ENCODE peak calls at places on chromosomes 13 and 19, in nine cellular contexts. S is testis; F is GM12865; Q is neural crest cell; G is mucosa of descending colon; W is dorsolateral prefrontal cortex; Y is DND-41; B is kidney epithelial cell; J is CD8-positive, alpha-beta T cell. X is an unnamed sample.

GRCh38 chr13:98944336-98944735 is 33.5 kb downstream of the DOCK9 start:
- DNase-seq in F (no peak), G (no peak), Y (no peak), S (no peak), W (no peak), Q (no peak), B (no peak), J (no peak), X (no peak)

GRCh38 chr19:33350538-33351309 is 22.8 kb upstream of the CEBPG start:
- DNase-seq in B (no peak), F (no peak), W (peak), G (no peak), S (no peak), J (no peak), Q (no peak), Y (no peak), X (no peak)

GRCh38 chr13:75372517-75372916 is 109.5 kb downstream of the TBC1D4 start:
- DNase-seq in B (no peak), Q (peak), S (no peak), W (no peak), J (no peak), Y (peak), F (peak), G (no peak), X (no peak)

GRCh38 chr19:18865973-18866799 is 29.8 kb downstream of the CERS1 start:
- DNase-seq in B (no peak), Y (peak), S (peak), Q (peak), J (peak), G (no peak), F (peak), W (peak), X (peak)

GRCh38 chr19:42284641-42285341 is 15.7 kb downstream of the CIC start:
- DNase-seq in J (no peak), G (no peak), W (no peak), Q (no peak), B (no peak), F (peak), S (no peak), Y (peak), X (peak)

GRCh38 chr19:34363094-34363493 is 1.9 kb upstream of the GPI start:
- DNase-seq in F (no peak), G (no peak), W (no peak), Y (no peak), Q (no peak), S (no peak), J (no peak), B (no peak), X (no peak)

GRCh38 chr19:32373614-32374295 is 28.3 kb downstream of the ZNF507 start:
- DNase-seq in B (peak), W (no peak), Y (no peak), J (no peak), S (no peak), F (no peak), G (no peak), Q (no peak), X (no peak)

GRCh38 chr19:408441-409005 is 424 bp downstream of the C2CD4C start:
- DNase-seq in Q (no peak), W (no peak), J (no peak), B (no peak), S (no peak), Y (peak), F (no peak), G (peak), X (no peak)

GRCh38 chr19:41802770-41803169 is 6.4 kb downstream of the CEACAM3 start:
- DNase-seq in Q (no peak), S (no peak), J (no peak), G (no peak), B (no peak), F (no peak), W (no peak), Y (no peak), X (no peak)

GRCh38 chr13:112684041-112684440 is 5.8 kb upstream of the ATP11A start:
- DNase-seq in B (no peak), W (no peak), Q (no peak), G (no peak), Y (no peak), F (no peak), S (no peak), J (no peak), X (no peak)

GRCh38 chr19:40398417-40399056 is 8.6 kb upstream of the HIPK4 start:
- DNase-seq in B (peak), S (peak), G (no peak), F (peak), J (peak), Q (no peak), Y (no peak), W (no peak), X (no peak)

GRCh38 chr13:35472308-35473008 is 4.0 kb downstream of the MAB21L1 start:
- DNase-seq in B (no peak), W (no peak), S (no peak), Y (peak), G (no peak), J (no peak), Q (no peak), F (no peak), X (no peak)

GRCh38 chr19:11260996-11261395 is 1.3 kb downstream of the DOCK6 start:
- DNase-seq in Y (no peak), W (no peak), F (no peak), G (no peak), B (no peak), S (no peak), J (no peak), Q (no peak), X (no peak)

GRCh38 chr13:113559901-113560644 is 24.5 kb upstream of the TFDP1 start:
- DNase-seq in G (no peak), W (no peak), F (no peak), Y (no peak), B (no peak), J (no peak), S (peak), Q (no peak), X (no peak)

GRCh38 chr13:112722433-112723250 is 32.8 kb downstream of the ATP11A start:
- DNase-seq in F (no peak), J (no peak), B (peak), G (no peak), S (peak), Y (no peak), Q (no peak), W (no peak), X (peak)

GRCh38 chr13:51801631-51802099 is 2.3 kb downstream of the DHRS12 start:
- DNase-seq in Y (no peak), B (no peak), S (peak), G (peak), J (no peak), W (peak), Q (no peak), F (no peak), X (no peak)

GRCh38 chr19:7819337-7819736 is 10.7 kb upstream of the EVI5L start:
- DNase-seq in J (no peak), W (no peak), Q (no peak), S (no peak), F (peak), Y (no peak), G (no peak), B (no peak), X (no peak)

GRCh38 chr13:110616103-110617101 is 1.1 kb downstream of the NAXD start:
- DNase-seq in S (peak), Y (peak), W (no peak), B (no peak), Q (no peak), G (peak), J (peak), F (peak), X (no peak)

GRCh38 chr13:111790621-111791020 is 276.3 kb upstream of the SOX1 start:
- DNase-seq in W (no peak), B (no peak), S (no peak), F (no peak), J (no peak), G (no peak), Y (no peak), Q (no peak), X (no peak)

GRCh38 chr13:39415403-39415802 is 187.6 kb downstream of the LHFPL6 start:
- DNase-seq in G (no peak), W (peak), Y (no peak), Q (peak), F (peak), B (no peak), J (no peak), S (peak), X (no peak)

GRCh38 chr19:16737909-16738308 is 18.3 kb downstream of the NWD1 start:
- DNase-seq in Q (no peak), S (no peak), J (no peak), B (no peak), G (no peak), F (no peak), W (no peak), Y (no peak), X (no peak)

GRCh38 chr13:110633776-110634175 is 18.4 kb downstream of the NAXD start:
- DNase-seq in S (no peak), J (no peak), G (no peak), Q (no peak), Y (no peak), W (no peak), F (no peak), B (no peak), X (no peak)

GRCh38 chr13:76889254-76889653 is 3.0 kb upstream of the KCTD12 start:
- DNase-seq in B (no peak), F (no peak), W (no peak), Q (no peak), G (no peak), Y (no peak), J (no peak), S (no peak), X (no peak)

GRCh38 chr19:51531349-51532315 is at the start of gene SIGLEC6:
- DNase-seq in S (peak), Q (no peak), G (peak), J (no peak), B (no peak), Y (no peak), W (peak), F (peak), X (no peak)

GRCh38 chr19:19502808-19503602 is 12.3 kb downstream of the TSSK6 start:
- DNase-seq in Y (no peak), W (no peak), J (no peak), Q (no peak), S (no peak), B (no peak), F (no peak), G (no peak), X (no peak)

GRCh38 chr13:98657506-98658085 is 80.7 kb upstream of the STK24 start:
- DNase-seq in Q (no peak), F (no peak), J (no peak), B (no peak), Y (no peak), S (no peak), G (no peak), W (no peak), X (no peak)

GRCh38 chr13:82758056-82758455 is 1124.2 kb downstream of the SLITRK1 start:
- DNase-seq in S (no peak), F (no peak), B (no peak), G (no peak), Q (no peak), W (no peak), J (no peak), Y (no peak), X (no peak)

GRCh38 chr13:113814435-113814821 is 49.4 kb downstream of the GAS6 start:
- DNase-seq in B (peak), S (no peak), Q (no peak), G (no peak), F (no peak), J (no peak), W (no peak), Y (no peak), X (no peak)

GRCh38 chr19:3404324-3405260 is 38.2 kb downstream of the NFIC start:
- DNase-seq in J (no peak), Q (no peak), B (no peak), G (peak), S (peak), W (peak), Y (no peak), F (no peak), X (no peak)

GRCh38 chr13:46178821-46179220 is 3.2 kb downstream of the LCP1 start:
- DNase-seq in Q (no peak), S (no peak), J (no peak), W (no peak), G (no peak), B (no peak), Y (no peak), F (no peak), X (no peak)

GRCh38 chr19:48683349-48683748 is 10.5 kb upstream of the NTN5 start:
- DNase-seq in W (peak), J (no peak), Y (no peak), S (peak), Q (no peak), B (no peak), G (no peak), F (no peak), X (no peak)

GRCh38 chr19:3389876-3390361 is 23.5 kb downstream of the NFIC start:
- DNase-seq in S (no peak), F (no peak), J (no peak), W (no peak), G (no peak), Y (no peak), B (no peak), Q (no peak), X (no peak)

GRCh38 chr13:49220035-49220855 is at the start of gene MLNR:
- DNase-seq in J (no peak), Y (no peak), F (peak), W (no peak), B (no peak), G (peak), S (peak), Q (peak), X (no peak)
- TF ChIP-seq CTCF in J (peak), Y (no peak), F (peak), W (no peak), B (no peak), G (no peak), S (no peak), Q (peak), X (no peak)

DNA sequence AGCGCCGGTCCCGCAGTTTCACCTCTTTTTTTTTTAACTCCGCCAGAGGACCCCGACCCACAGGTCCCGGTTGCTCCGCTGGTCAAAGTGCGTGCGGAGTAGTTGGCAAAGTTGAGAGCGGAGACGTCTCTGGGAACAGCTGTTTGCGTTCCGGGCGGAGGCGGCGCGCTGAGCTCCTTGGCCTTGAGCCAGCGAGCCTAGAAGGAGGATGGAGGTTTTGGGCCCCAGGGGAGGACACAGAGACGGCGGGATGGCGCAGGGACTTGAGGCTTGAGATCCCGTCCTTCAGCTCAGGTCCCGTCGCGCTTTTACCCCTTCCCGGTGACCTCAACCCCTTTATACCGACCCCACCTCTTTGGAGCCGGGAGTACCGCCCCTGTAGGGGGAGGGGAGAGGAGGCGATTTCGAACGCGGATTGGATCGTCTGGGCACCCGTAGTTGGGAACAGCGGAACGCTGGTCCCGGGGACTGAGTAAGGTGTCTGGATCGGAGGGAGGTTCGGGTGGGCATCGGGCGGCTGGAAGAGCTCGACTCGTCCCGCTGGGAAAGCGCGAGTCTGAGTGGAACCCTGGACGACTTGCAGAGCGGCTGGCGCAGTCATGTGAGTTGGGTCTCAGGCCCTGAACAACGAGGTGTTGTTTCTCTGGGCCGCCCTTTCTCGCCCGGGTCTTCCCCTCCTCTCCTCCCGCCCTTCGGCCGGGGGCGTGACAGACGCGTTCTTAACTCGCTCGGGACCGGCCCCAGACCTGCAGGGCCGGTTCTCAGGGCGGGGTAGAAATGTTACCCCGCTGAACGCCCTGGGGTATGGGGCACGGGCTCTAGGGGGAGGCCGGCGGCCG is at the start of gene WBP4:
- DNase-seq in G (peak), F (peak), Y (peak), J (peak), Q (peak), B (no peak), S (peak), W (peak), X (peak)
- TF ChIP-seq CTCF in G (no peak), F (no peak), Y (peak), J (no peak), Q (no peak), B (peak), S (peak), W (no peak), X (no peak)

GRCh38 chr19:2185734-2186070 is 22.0 kb downstream of the DOT1L start:
- DNase-seq in Y (no peak), J (no peak), Q (no peak), B (no peak), S (no peak), F (no peak), G (no peak), W (no peak), X (no peak)
- TF ChIP-seq CTCF in Y (no peak), J (no peak), Q (no peak), B (no peak), S (no peak), F (no peak), G (no peak), W (no peak), X (no peak)

DNA sequence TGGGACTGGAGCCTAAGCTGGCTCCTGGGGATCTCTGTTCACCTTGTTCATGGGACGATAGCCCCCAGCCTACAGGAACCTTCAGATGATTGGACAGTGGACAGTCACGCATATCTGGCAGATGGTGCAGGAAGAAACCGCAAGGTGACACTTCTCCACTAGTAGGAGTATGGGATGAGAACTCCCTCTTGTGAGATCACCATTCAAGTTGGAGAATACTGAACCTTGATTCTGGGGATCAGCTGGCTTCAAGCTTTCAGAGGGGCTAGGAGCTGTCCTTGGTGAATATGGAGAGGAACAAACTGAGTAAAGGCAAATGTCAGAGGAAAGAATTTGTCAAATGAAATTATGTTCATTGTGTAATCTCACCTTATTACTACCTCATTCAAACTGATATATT is 204.5 kb downstream of the PDS5B start:
- DNase-seq in F (no peak), Q (no peak), J (no peak), W (no peak), Y (no peak), S (no peak), B (no peak), G (no peak), X (no peak)
- TF ChIP-seq CTCF in F (no peak), Q (no peak), J (no peak), W (no peak), Y (peak), S (no peak), B (no peak), G (no peak), X (no peak)

GRCh38 chr19:44579663-44580365 is 33.5 kb upstream of the IGSF23 start:
- DNase-seq in W (no peak), Q (no peak), B (no peak), J (no peak), G (no peak), Y (no peak), S (no peak), F (no peak), X (no peak)
- TF ChIP-seq CTCF in W (no peak), Q (no peak), B (no peak), J (no peak), G (no peak), Y (no peak), S (no peak), F (no peak), X (no peak)

GRCh38 chr19:43789029-43789428 is 8.3 kb upstream of the KCNN4 start:
- DNase-seq in S (peak), Q (no peak), F (no peak), G (no peak), J (no peak), B (no peak), Y (peak), W (no peak), X (no peak)
- TF ChIP-seq CTCF in S (no peak), Q (no peak), F (no peak), G (no peak), J (no peak), B (no peak), Y (no peak), W (no peak), X (no peak)

GRCh38 chr13:97109841-97110492 is 112.2 kb upstream of the MBNL2 start:
- DNase-seq in Y (peak), B (no peak), Q (peak), S (peak), J (peak), W (peak), F (peak), G (peak), X (peak)
- TF ChIP-seq CTCF in Y (peak), B (peak), Q (peak), S (peak), J (peak), W (peak), F (peak), G (peak), X (peak)

GRCh38 chr19:22530042-22530441 is 104.1 kb upstream of the ZNF492 start:
- DNase-seq in Q (no peak), S (no peak), B (no peak), Y (no peak), W (no peak), F (no peak), J (no peak), G (no peak), X (no peak)
- TF ChIP-seq CTCF in Q (no peak), S (no peak), B (no peak), Y (no peak), W (no peak), F (no peak), J (no peak), G (no peak), X (no peak)

GRCh38 chr19:49913720-49914119 is 15.3 kb upstream of the ATF5 start:
- DNase-seq in W (no peak), Y (no peak), B (no peak), G (no peak), S (no peak), J (no peak), F (no peak), Q (no peak), X (no peak)

GRCh38 chr19:49916839-49917733 is 11.9 kb upstream of the ATF5 start:
- DNase-seq in W (no peak), Y (no peak), G (no peak), J (no peak), Q (no peak), F (no peak), S (no peak), B (no peak), X (no peak)

GRCh38 chr19:49912965-49913685 is 15.9 kb upstream of the ATF5 start:
- DNase-seq in Y (no peak), S (peak), G (no peak), W (peak), Q (no peak), B (no peak), J (no peak), F (peak), X (no peak)

GRCh38 chr19:49918089-49918488 is 10.9 kb upstream of the ATF5 start:
- DNase-seq in F (no peak), W (no peak), Y (no peak), S (no peak), Q (no peak), G (no peak), J (no peak), B (no peak), X (no peak)

GRCh38 chr19:49915271-49915670 is 13.7 kb upstream of the ATF5 start:
- DNase-seq in Q (no peak), B (no peak), F (no peak), W (no peak), S (no peak), Y (no peak), G (no peak), J (no peak), X (no peak)
- TF ChIP-seq CTCF in Q (no peak), B (peak), F (no peak), W (no peak), S (no peak), Y (peak), G (no peak), J (no peak), X (peak)